ENCODE peak calls at places on chromosomes 5 and 9, in five cellular contexts. L is NCI-H510A treated with DMSO at 0.1 percent for 48 hours, H is NCI-H1092, U is kidney tubule cell, B is thoracic aorta. R is an unnamed sample.

GRCh38 chr5:66554211-66554610 is 42.0 kb upstream of the MAST4 start:
- DNase-seq in L (no peak), H (no peak), U (peak), B (no peak), R (peak)

GRCh38 chr5:97182571-97183099 is 412 bp downstream of the RIOK2 start:
- DNase-seq in L (peak), H (no peak), U (peak), B (no peak), R (no peak)

GRCh38 chr9:136978073-136978864 is 965 bp downstream of the PTGDS start:
- DNase-seq in L (no peak), H (no peak), U (peak), B (no peak), R (peak)

GRCh38 chr5:120314201-120314600 is 149.9 kb upstream of the PRR16 start:
- DNase-seq in L (no peak), H (no peak), U (no peak), B (no peak), R (no peak)

GRCh38 chr5:1948663-1949191 is 66.0 kb upstream of the IRX4 start:
- DNase-seq in L (no peak), H (no peak), U (no peak), B (no peak), R (no peak)

GRCh38 chr9:123927625-123928308 is 2.2 kb downstream of the DENND1A start:
- DNase-seq in L (peak), H (no peak), U (peak), B (no peak), R (no peak)

GRCh38 chr5:150255659-150256415 is 33.7 kb downstream of the CAMK2A start:
- DNase-seq in L (no peak), H (peak), U (no peak), B (no peak), R (no peak)

GRCh38 chr9:18761742-18762141 is 271.3 kb downstream of the SAXO1 start:
- DNase-seq in L (no peak), H (no peak), U (no peak), B (no peak), R (no peak)

GRCh38 chr5:151745071-151745705 is 13.2 kb downstream of the ATOX1 start:
- DNase-seq in L (no peak), H (no peak), U (peak), B (peak), R (peak)

GRCh38 chr9:85213650-85214607 is 527.8 kb downstream of the AGTPBP1 start:
- DNase-seq in L (no peak), H (no peak), U (peak), B (no peak), R (no peak)

GRCh38 chr9:109401990-109402318 is 81.1 kb upstream of the EPB41L4B start:
- DNase-seq in L (no peak), H (no peak), U (peak), B (no peak), R (no peak)

GRCh38 chr9:37540634-37541033 is 35.5 kb downstream of the FBXO10 start:
- DNase-seq in L (no peak), H (no peak), U (peak), B (no peak), R (no peak)

GRCh38 chr5:148268556-148268955 is at the start of gene SPINK13:
- DNase-seq in L (no peak), H (no peak), U (peak), B (no peak), R (no peak)